ENCODE peak calls at places on chromosomes 11 and 22, in six cellular contexts. W is endothelial cell, P is lower lobe of right lung, D is mammary epithelial cell, I is body of pancreas, C is astrocyte of the spinal cord. S is an unnamed sample.

GRCh38 chr22:43884600-43885318 is 7.1 kb downstream of the PNPLA5 start:
- DNase-seq in W (peak), P (peak), D (peak), I (peak), C (peak), S (peak)

GRCh38 chr11:75344761-75345454 is 6.6 kb downstream of the ARRB1 start:
- DNase-seq in W (no peak), P (no peak), D (no peak), I (no peak), C (no peak), S (no peak)

GRCh38 chr11:130689222-130689908 is 226.9 kb downstream of the SNX19 start:
- DNase-seq in W (no peak), P (no peak), D (no peak), I (no peak), C (peak), S (no peak)

GRCh38 chr11:19519912-19520641 is 192.6 kb upstream of the NAV2 start:
- DNase-seq in W (no peak), P (no peak), D (no peak), I (no peak), C (no peak), S (peak)

GRCh38 chr22:37880668-37881440 is 25.2 kb upstream of the MICALL1 start:
- DNase-seq in W (no peak), P (no peak), D (peak), I (no peak), C (peak), S (no peak)

GRCh38 chr11:362642-363442 is 6.5 kb upstream of the B4GALNT4 start:
- DNase-seq in W (no peak), P (no peak), D (no peak), I (no peak), C (no peak), S (no peak)

GRCh38 chr11:34405079-34405858 is 33.5 kb upstream of the CAT start:
- DNase-seq in W (no peak), P (no peak), D (peak), I (no peak), C (peak), S (no peak)

GRCh38 chr11:125514336-125515101 is 18.5 kb upstream of the FEZ1 start:
- DNase-seq in W (no peak), P (no peak), D (peak), I (no peak), C (peak), S (no peak)

GRCh38 chr11:17865765-17866428 is 131.3 kb downstream of the KCNC1 start:
- DNase-seq in W (no peak), P (no peak), D (peak), I (no peak), C (no peak), S (no peak)

GRCh38 chr11:94183886-94184264 is 55.2 kb downstream of the PANX1 start:
- DNase-seq in W (peak), P (peak), D (peak), I (peak), C (peak), S (peak)

GRCh38 chr22:20295262-20296064 is 24.4 kb downstream of the DGCR6L start:
- DNase-seq in W (no peak), P (no peak), D (no peak), I (no peak), C (no peak), S (no peak)

GRCh38 chr22:41757507-41757906 is 43.0 kb upstream of the CCDC134 start:
- DNase-seq in W (no peak), P (no peak), D (no peak), I (no peak), C (no peak), S (no peak)

GRCh38 chr11:12287009-12287373 is 90.4 kb upstream of the PARVA start:
- DNase-seq in W (no peak), P (no peak), D (peak), I (no peak), C (peak), S (no peak)

GRCh38 chr22:35403356-35403755 is 3.4 kb downstream of the MCM5 start:
- DNase-seq in W (no peak), P (no peak), D (no peak), I (no peak), C (no peak), S (no peak)

GRCh38 chr22:30705710-30706651 is 11.3 kb downstream of the OSBP2 start:
- DNase-seq in W (no peak), P (no peak), D (no peak), I (no peak), C (peak), S (no peak)

DNA sequence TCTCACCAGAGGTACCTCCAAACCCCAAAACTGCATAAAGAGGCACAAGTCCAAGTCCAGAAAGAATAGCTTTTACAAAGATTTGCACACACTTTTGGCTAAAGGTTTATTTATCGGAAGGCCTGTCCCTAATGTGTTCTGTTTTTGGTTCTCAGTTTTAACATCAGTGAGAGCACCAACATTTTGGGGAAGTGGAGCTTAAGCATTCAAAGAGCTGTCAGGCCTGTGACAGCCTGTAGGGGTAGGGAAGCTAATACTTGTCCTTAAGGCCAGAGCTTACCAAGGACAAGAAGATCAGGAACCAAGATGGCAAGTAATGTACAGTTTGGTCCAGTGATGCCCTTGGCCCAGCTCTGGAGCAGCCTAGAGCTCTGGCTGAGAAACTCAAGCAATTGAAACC is 38.9 kb upstream of the SCUBE2 start:
- DNase-seq in W (no peak), P (no peak), D (no peak), I (no peak), C (no peak), S (no peak)
- TF ChIP-seq CTCF in W (no peak), P (no peak), D (no peak), I (no peak), C (no peak), S (no peak)

GRCh38 chr22:22684605-22685561 is 40.5 kb downstream of the GGTLC2 start:
- DNase-seq in W (peak), P (no peak), D (no peak), I (peak), C (peak), S (no peak)
- TF ChIP-seq CTCF in W (peak), P (peak), D (peak), I (peak), C (peak), S (peak)

GRCh38 chr22:29095459-29095858 is 22.6 kb downstream of the KREMEN1 start:
- DNase-seq in W (no peak), P (no peak), D (no peak), I (no peak), C (no peak), S (no peak)
- TF ChIP-seq CTCF in W (no peak), P (no peak), D (no peak), I (no peak), C (no peak), S (no peak)

DNA sequence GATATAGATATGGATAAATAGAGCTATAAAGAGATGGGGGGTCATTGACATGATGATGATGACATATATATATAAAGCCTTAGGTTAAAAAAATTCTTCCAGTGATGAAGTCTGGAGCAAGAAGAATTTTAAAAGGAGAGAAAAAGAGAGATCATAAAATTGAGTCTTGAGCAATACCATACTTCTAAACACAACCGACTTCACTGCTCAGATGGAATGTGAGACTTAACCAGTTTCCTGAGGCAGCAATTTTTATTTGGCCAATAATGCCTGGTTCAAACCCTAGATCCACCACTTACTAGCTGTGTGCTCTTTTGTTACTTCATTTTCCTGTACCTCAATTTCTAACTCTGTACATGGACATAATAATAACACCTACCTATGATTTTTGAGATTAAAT is 229.5 kb downstream of the TTC28 start:
- DNase-seq in W (no peak), P (no peak), D (no peak), I (no peak), C (no peak), S (no peak)
- TF ChIP-seq CTCF in W (no peak), P (no peak), D (no peak), I (no peak), C (no peak), S (no peak)

DNA sequence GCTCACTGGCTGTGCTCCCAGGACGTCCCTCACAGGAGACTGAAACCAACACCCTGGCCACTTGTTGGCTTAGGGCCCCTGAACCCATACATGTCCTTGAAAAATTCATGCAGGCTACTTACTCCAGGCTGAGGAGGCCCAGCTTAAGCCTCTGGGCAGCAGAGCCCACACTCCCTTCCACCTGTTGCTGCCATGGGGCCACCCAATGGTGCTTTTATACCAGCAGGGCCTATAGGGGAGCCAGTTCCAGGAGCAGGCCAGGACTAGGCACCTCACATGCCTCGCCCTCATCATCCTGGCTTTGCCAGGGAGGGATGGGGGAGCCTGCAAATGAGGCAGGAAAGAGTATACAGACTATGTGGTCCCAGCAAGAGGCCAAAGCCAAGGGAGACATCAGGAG is 181.7 kb upstream of the NECTIN1 start:
- DNase-seq in W (no peak), P (no peak), D (no peak), I (no peak), C (no peak), S (no peak)
- TF ChIP-seq CTCF in W (no peak), P (no peak), D (no peak), I (no peak), C (no peak), S (no peak)

DNA sequence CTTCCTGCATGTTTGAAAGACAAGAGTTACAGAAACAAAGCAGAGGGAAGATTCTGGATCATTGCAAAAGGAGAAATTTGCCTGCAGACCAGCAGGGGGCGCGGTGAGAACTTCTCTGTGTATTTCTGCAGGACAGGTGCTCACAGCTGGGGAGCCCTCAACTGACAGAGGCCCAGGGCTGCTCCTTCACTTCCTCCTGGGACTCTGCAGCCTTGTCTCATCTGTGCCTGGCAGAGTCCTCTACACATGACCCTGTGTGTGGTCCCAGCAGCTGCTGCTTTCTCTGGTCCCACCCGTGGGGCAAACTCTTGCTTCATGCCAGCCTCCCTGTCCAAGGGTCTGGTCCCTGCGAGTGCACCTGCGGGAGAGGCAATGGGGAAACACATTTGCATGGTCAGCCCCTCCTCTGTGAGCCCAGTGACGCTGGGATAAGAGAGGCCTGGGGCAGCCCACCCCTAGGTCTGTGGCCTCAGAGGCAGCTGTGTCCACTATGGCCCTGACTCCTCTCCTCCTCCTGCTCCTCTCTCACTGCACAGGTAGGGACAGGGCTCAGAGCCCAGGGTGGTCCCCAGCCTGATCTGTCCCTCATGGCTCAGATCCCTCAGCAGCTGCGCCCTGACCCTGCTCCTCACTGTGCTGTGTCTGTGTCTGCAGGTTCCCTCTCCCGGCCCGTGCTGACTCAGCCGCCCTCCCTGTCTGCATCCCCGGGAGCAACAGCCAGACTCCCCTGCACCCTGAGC is 43.2 kb upstream of the VPREB1 start:
- DNase-seq in W (peak), P (peak), D (no peak), I (no peak), C (no peak), S (peak)
- TF ChIP-seq CTCF in W (peak), P (peak), D (peak), I (no peak), C (peak), S (peak)